ENCODE peak calls at places on chromosomes 1 and 21, in ten cellular contexts. B, V, E, O, H, X, S, Q, G and D are unnamed samples.

GRCh38 chr1:199747984-199748383 is 279.5 kb upstream of the NR5A2 start:
- DNase-seq in X (no peak), G (no peak), B (no peak), S (no peak), E (no peak), V (no peak), Q (no peak), O (no peak), H (no peak), D (peak; percentile 20)

GRCh38 chr1:184695023-184695422 is 59.6 kb downstream of the EDEM3 start:
- DNase-seq in G (no peak), O (no peak), V (no peak), Q (no peak), E (no peak), S (no peak), X (no peak), B (no peak), H (no peak), D (no peak)

GRCh38 chr1:177346960-177347359 is 176.2 kb downstream of the BRINP2 start:
- DNase-seq in H (no peak), O (no peak), X (no peak), G (no peak), S (no peak), V (peak; percentile 79), Q (no peak), E (no peak), B (no peak), D (no peak)

GRCh38 chr1:216903389-216903754 is 180.1 kb upstream of the ESRRG start:
- DNase-seq in H (no peak), O (no peak), Q (no peak), B (no peak), V (no peak), S (no peak), E (no peak), G (peak; percentile 38), X (no peak), D (no peak)

GRCh38 chr21:33902349-33902748 is 13.3 kb downstream of the ATP5PO start:
- DNase-seq in O (no peak), V (no peak), B (no peak), S (no peak), G (no peak), E (no peak), H (no peak), X (no peak), Q (no peak), D (no peak)

GRCh38 chr1:53899206-53899628 is 5.2 kb downstream of the DIO1 start:
- DNase-seq in O (no peak), V (no peak), Q (peak; percentile 20), G (no peak), H (no peak), B (peak; percentile 48), S (no peak), E (peak; percentile 42), X (no peak), D (no peak)

GRCh38 chr1:155831279-155831976 is 25.6 kb downstream of the GON4L start:
- DNase-seq in H (no peak), X (no peak), B (no peak), O (no peak), E (no peak), Q (no peak), G (no peak), V (no peak), S (no peak), D (no peak)

GRCh38 chr1:198880818-198881597 is 242.2 kb downstream of the PTPRC start:
- DNase-seq in X (peak; percentile 74), V (no peak), H (no peak), O (peak; percentile 93), B (no peak), S (no peak), G (no peak), Q (no peak), E (no peak), D (no peak)

GRCh38 chr1:28122183-28122582 is 33.8 kb upstream of the EYA3 start:
- DNase-seq in X (no peak), O (no peak), E (no peak), Q (no peak), B (no peak), G (no peak), H (no peak), S (no peak), V (no peak), D (no peak)

GRCh38 chr1:119968068-119968492 is 71.8 kb upstream of the ADAM30 start:
- DNase-seq in G (no peak), V (peak; percentile 77), B (no peak), E (no peak), X (peak; percentile 54), H (peak; percentile 38), S (peak; percentile 76), O (peak; percentile 69), Q (peak; percentile 42), D (peak; percentile 72)

GRCh38 chr1:55793856-55794255 is 578.7 kb upstream of the USP24 start:
- DNase-seq in Q (no peak), E (no peak), O (no peak), X (no peak), S (no peak), V (no peak), G (no peak), B (no peak), H (no peak), D (peak; percentile 37)

GRCh38 chr1:204345425-204345824 is 14.3 kb downstream of the PLEKHA6 start:
- DNase-seq in X (no peak), B (no peak), V (peak; percentile 58), Q (no peak), E (no peak), O (no peak), G (no peak), H (no peak), S (no peak), D (no peak)

GRCh38 chr1:168561989-168562388 is 14.4 kb upstream of the XCL1 start:
- DNase-seq in Q (no peak), X (no peak), O (no peak), E (no peak), V (no peak), G (no peak), H (no peak), B (no peak), S (no peak), D (no peak)

DNA sequence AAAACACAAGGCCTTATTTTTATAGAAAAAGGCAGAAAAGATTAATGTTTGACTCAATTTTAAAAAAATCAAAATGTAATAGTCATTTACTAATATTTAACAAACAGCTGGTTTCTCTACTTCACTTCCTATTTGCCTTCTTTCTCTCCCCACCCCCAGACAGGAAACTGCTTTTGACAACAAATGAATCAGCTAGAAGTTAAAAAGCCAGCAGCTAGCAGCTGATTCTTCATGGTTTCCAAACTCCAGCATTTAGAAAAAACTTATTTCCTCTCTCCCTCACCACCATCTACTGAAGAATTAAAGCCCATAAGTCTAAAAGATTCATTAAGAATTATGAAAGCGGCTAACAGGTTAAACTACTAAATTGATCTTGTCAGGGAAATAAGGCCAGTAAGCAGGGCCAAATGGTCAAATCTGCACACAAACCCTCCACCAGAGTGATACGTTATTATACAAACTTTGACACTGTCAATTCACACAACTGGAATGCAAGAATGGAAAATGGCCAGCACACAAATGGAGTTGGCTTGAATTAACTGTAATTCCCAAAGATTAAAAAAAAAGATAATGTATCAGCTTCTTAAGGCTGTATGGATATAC is 4.0 kb downstream of the WDR26 start:
- DNase-seq in X (peak; percentile 39), V (no peak), H (no peak), G (peak; percentile 33), O (peak; percentile 71), E (no peak), Q (peak; percentile 31), S (no peak), B (no peak), D (peak; percentile 35)
- TF ChIP-seq POLR2A in X (no peak), V (no peak), H (no peak), G (no peak), O (no peak), E (no peak), Q (no peak), S (no peak), B (no peak), D (no peak)

DNA sequence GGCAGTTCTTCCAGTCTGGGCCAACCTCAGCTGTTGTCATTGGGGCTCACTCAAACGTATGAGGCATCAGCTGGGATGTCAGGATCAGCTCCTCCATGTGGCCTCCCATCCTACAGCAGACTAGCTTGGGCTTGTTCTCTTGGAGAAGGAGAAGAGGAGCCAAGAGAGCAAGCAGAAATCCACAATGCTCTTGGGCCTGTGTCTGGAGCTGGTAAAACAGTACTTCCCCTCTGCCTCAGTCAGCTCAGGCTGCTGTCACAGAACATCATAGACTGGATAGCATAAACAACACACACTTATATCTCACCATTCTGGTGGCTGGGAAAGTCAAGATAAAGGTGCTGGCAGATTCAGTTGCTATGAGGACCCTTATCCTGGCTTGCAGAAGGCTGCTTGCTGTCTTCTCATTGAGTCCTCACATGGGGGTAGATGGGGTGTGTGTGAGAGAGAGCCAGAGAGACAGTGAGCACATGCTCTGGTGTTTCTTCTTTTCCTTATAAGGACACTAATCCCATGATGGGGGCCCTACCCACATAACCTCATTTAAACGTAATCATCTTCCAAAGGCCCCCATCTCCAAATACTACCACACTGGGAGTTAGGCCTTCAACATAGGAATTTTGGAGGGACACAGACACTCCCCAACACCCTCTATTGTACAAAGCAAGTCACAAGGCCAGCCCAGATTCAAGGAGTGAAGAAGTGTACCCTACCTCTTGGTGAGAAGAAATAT is 16.3 kb upstream of the DNAJC6 start:
- DNase-seq in V (no peak), O (no peak), H (no peak), B (no peak), Q (no peak), E (no peak), S (no peak), G (no peak), X (no peak), D (no peak)
- TF ChIP-seq POLR2A in V (no peak), O (no peak), H (no peak), B (no peak), Q (no peak), E (no peak), S (no peak), G (no peak), X (no peak), D (no peak)

DNA sequence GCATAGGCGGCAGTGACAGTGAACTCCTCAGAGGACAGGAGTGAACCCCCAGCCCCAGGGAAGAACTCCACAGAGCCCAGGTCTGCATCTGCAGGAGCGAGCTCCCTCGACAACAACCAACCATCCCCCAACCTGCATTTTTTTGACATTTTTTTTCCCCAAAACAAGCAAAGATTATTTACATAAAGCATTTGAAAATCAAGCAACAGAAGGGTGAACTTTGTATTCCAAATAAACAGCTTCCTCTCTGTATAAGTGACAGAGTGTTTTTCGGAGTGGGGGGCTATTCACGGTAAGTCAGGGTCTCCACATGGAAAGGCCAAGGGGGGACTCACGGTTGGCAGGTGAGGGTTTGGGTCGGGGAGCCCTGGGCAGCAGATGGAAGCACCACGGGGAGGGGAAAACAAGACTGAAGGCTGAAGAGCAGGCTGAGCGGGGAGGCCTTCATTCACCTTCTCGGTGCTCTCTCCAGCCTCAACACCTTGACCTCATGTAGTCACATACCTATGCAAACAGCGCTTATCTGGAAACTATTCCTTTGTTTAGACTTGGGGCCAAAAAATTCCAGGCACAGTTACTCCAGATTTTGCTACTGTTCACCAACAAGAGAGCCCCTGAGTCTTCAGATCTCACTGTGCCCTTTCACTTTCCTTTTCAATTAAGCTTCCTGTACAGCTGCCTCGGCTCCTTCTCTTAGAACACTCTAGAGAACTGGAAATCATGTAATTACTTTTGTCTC is 27.6 kb downstream of the C2CD2 start:
- DNase-seq in E (no peak), S (no peak), X (no peak), Q (no peak), O (peak; percentile 13), H (no peak), G (no peak), B (no peak), V (no peak), D (no peak)
- TF ChIP-seq POLR2A in E (no peak), S (no peak), X (no peak), Q (no peak), O (no peak), H (no peak), G (no peak), B (no peak), V (no peak), D (no peak)

GRCh38 chr1:236568285-236568894 is 35.9 kb downstream of the HEATR1 start:
- DNase-seq in E (no peak), V (no peak), G (no peak), X (no peak), O (no peak), B (no peak), H (no peak), Q (no peak), S (no peak), D (no peak)
- TF ChIP-seq POLR2A in E (no peak), V (no peak), G (no peak), X (no peak), O (no peak), B (no peak), H (no peak), Q (no peak), S (no peak), D (no peak)